ENCODE peak calls at places on chromosomes 16 and 17, in seven cellular contexts. K, J, A, S, Z, N and C are unnamed samples.

GRCh38 chr17:43733956-43734355 is 24.6 kb downstream of the SOST start:
- DNase-seq in K (no peak), N (no peak), J (no peak), Z (no peak), S (no peak), A (no peak), C (no peak)

GRCh38 chr16:59330030-59330670 is 596.0 kb upstream of the GOT2 start:
- DNase-seq in K (no peak), A (no peak), J (no peak), N (no peak), S (no peak), Z (peak; percentile 1), C (no peak)

GRCh38 chr17:58317421-58318064 is 11.1 kb downstream of the TSPOAP1 start:
- DNase-seq in A (no peak), S (peak; percentile 63), J (peak; percentile 57), K (peak; percentile 39), N (peak; percentile 85), Z (peak; percentile 26), C (no peak)

GRCh38 chr17:2041561-2042354 is at the start of gene OVCA2:
- DNase-seq in J (peak; percentile 91), N (peak; percentile 96), A (peak; percentile 98), Z (peak; percentile 95), S (peak; percentile 95), K (peak; percentile 97), C (peak; percentile 92)

GRCh38 chr16:53925011-53925410 is 221.1 kb downstream of the FTO start:
- DNase-seq in K (no peak), J (no peak), Z (no peak), A (no peak), N (no peak), S (no peak), C (no peak)

GRCh38 chr17:4555863-4556646 is 871 bp upstream of the MYBBP1A start:
- DNase-seq in J (no peak), K (no peak), S (no peak), N (no peak), A (no peak), Z (no peak), C (no peak)

GRCh38 chr17:40648326-40648968 is 829 bp upstream of the SMARCE1 start:
- DNase-seq in N (no peak), Z (peak; percentile 68), J (peak; percentile 46), A (no peak), K (no peak), S (no peak), C (no peak)

GRCh38 chr16:81264386-81264785 is 25.9 kb downstream of the BCO1 start:
- DNase-seq in Z (no peak), S (no peak), N (no peak), J (no peak), K (no peak), A (no peak), C (no peak)

GRCh38 chr16:82344157-82344556 is 174.1 kb upstream of the MPHOSPH6 start:
- DNase-seq in S (no peak), K (no peak), N (no peak), A (no peak), Z (peak; percentile 28), J (no peak), C (peak; percentile 36)

GRCh38 chr17:37107406-37108083 is 158.8 kb downstream of the AATF start:
- DNase-seq in N (no peak), Z (peak; percentile 72), A (no peak), S (no peak), K (no peak), J (peak; percentile 47), C (no peak)

GRCh38 chr17:39617446-39618251 is 9.1 kb upstream of the PPP1R1B start:
- DNase-seq in S (peak; percentile 42), K (peak; percentile 71), N (peak; percentile 61), J (peak; percentile 20), Z (peak; percentile 35), A (peak; percentile 35), C (no peak)

GRCh38 chr17:1635675-1636465 is 7.2 kb upstream of the SLC43A2 start:
- DNase-seq in K (no peak), A (no peak), S (no peak), J (no peak), N (no peak), Z (no peak), C (no peak)

GRCh38 chr16:24041834-24042631 is 206.2 kb downstream of the PRKCB start:
- DNase-seq in S (peak; percentile 74), A (peak; percentile 68), Z (peak; percentile 23), K (peak; percentile 73), N (peak; percentile 84), J (peak; percentile 54), C (peak; percentile 67)